ENCODE peak calls at places on chromosomes 5 and 9, in six cellular contexts. One of them, this sample, is unnamed.

GRCh38 chr9:136531904-136532798 is 13.7 kb downstream of the NOTCH1 start:
- DNase-seq in astrocyte of the spinal cord: no peak
- DNase-seq in glutamatergic neuron: no peak
- DNase-seq in psoas muscle: no peak
- DNase-seq in CD8-positive, alpha-beta T cell: no peak
- DNase-seq in mesothelial cell of epicardium: no peak
- DNase-seq in this sample: no peak

GRCh38 chr9:101332362-101332761 is 52.4 kb downstream of the BAAT start:
- DNase-seq in astrocyte of the spinal cord: no peak
- DNase-seq in glutamatergic neuron: no peak
- DNase-seq in psoas muscle: no peak
- DNase-seq in CD8-positive, alpha-beta T cell: no peak
- DNase-seq in mesothelial cell of epicardium: no peak
- DNase-seq in this sample: no peak

GRCh38 chr5:166262395-166262794 is 2029.0 kb upstream of the WWC1 start:
- DNase-seq in astrocyte of the spinal cord: no peak
- DNase-seq in glutamatergic neuron: no peak
- DNase-seq in psoas muscle: no peak
- DNase-seq in CD8-positive, alpha-beta T cell: no peak
- DNase-seq in mesothelial cell of epicardium: no peak
- DNase-seq in this sample: no peak

GRCh38 chr9:38682713-38683112 is 37.2 kb downstream of the FAM240B start:
- DNase-seq in astrocyte of the spinal cord: peak
- DNase-seq in glutamatergic neuron: no peak
- DNase-seq in psoas muscle: no peak
- DNase-seq in CD8-positive, alpha-beta T cell: no peak
- DNase-seq in mesothelial cell of epicardium: no peak
- DNase-seq in this sample: no peak

GRCh38 chr5:132011561-132012384 is at the start of gene ACSL6:
- DNase-seq in astrocyte of the spinal cord: no peak
- DNase-seq in glutamatergic neuron: peak
- DNase-seq in psoas muscle: peak
- DNase-seq in CD8-positive, alpha-beta T cell: peak
- DNase-seq in mesothelial cell of epicardium: no peak
- DNase-seq in this sample: peak

GRCh38 chr5:133746834-133747233 is 134.5 kb upstream of the FSTL4 start:
- DNase-seq in astrocyte of the spinal cord: no peak
- DNase-seq in glutamatergic neuron: peak
- DNase-seq in psoas muscle: no peak
- DNase-seq in CD8-positive, alpha-beta T cell: no peak
- DNase-seq in mesothelial cell of epicardium: no peak
- DNase-seq in this sample: no peak

GRCh38 chr5:134436523-134437339 is 25.1 kb upstream of the CDKN2AIPNL start:
- DNase-seq in astrocyte of the spinal cord: peak
- DNase-seq in glutamatergic neuron: peak
- DNase-seq in psoas muscle: peak
- DNase-seq in CD8-positive, alpha-beta T cell: peak
- DNase-seq in mesothelial cell of epicardium: no peak
- DNase-seq in this sample: peak

GRCh38 chr9:130623466-130623865 is 40.9 kb upstream of the PRDM12 start:
- DNase-seq in astrocyte of the spinal cord: no peak
- DNase-seq in glutamatergic neuron: no peak
- DNase-seq in psoas muscle: no peak
- DNase-seq in CD8-positive, alpha-beta T cell: no peak
- DNase-seq in mesothelial cell of epicardium: no peak
- DNase-seq in this sample: no peak

GRCh38 chr9:18636781-18637180 is 162.8 kb downstream of the ADAMTSL1 start:
- DNase-seq in astrocyte of the spinal cord: no peak
- DNase-seq in glutamatergic neuron: no peak
- DNase-seq in psoas muscle: no peak
- DNase-seq in CD8-positive, alpha-beta T cell: no peak
- DNase-seq in mesothelial cell of epicardium: no peak
- DNase-seq in this sample: no peak

GRCh38 chr9:16870606-16871357 is at the start of gene BNC2:
- DNase-seq in astrocyte of the spinal cord: peak
- DNase-seq in glutamatergic neuron: peak
- DNase-seq in psoas muscle: peak
- DNase-seq in CD8-positive, alpha-beta T cell: no peak
- DNase-seq in mesothelial cell of epicardium: peak
- DNase-seq in this sample: peak
- TF ChIP-seq CTCF in astrocyte of the spinal cord: peak
- TF ChIP-seq CTCF in glutamatergic neuron: no peak
- TF ChIP-seq CTCF in psoas muscle: no peak
- TF ChIP-seq CTCF in CD8-positive, alpha-beta T cell: no peak
- TF ChIP-seq CTCF in mesothelial cell of epicardium: no peak
- TF ChIP-seq CTCF in this sample: no peak

GRCh38 chr5:42250-42649 is 49.7 kb upstream of the PLEKHG4B start:
- DNase-seq in astrocyte of the spinal cord: peak
- DNase-seq in glutamatergic neuron: peak
- DNase-seq in psoas muscle: no peak
- DNase-seq in CD8-positive, alpha-beta T cell: no peak
- DNase-seq in mesothelial cell of epicardium: no peak
- DNase-seq in this sample: no peak
- TF ChIP-seq CTCF in astrocyte of the spinal cord: peak
- TF ChIP-seq CTCF in glutamatergic neuron: no peak
- TF ChIP-seq CTCF in psoas muscle: peak
- TF ChIP-seq CTCF in CD8-positive, alpha-beta T cell: no peak
- TF ChIP-seq CTCF in mesothelial cell of epicardium: no peak
- TF ChIP-seq CTCF in this sample: no peak

GRCh38 chr5:10987291-10987806 is 226.3 kb upstream of the DAP start:
- DNase-seq in astrocyte of the spinal cord: no peak
- DNase-seq in glutamatergic neuron: no peak
- DNase-seq in psoas muscle: no peak
- DNase-seq in CD8-positive, alpha-beta T cell: no peak
- DNase-seq in mesothelial cell of epicardium: no peak
- DNase-seq in this sample: no peak

GRCh38 chr5:10988637-10989036 is 227.6 kb upstream of the DAP start:
- DNase-seq in astrocyte of the spinal cord: no peak
- DNase-seq in glutamatergic neuron: no peak
- DNase-seq in psoas muscle: no peak
- DNase-seq in CD8-positive, alpha-beta T cell: no peak
- DNase-seq in mesothelial cell of epicardium: no peak
- DNase-seq in this sample: no peak

GRCh38 chr5:10989577-10990263 is 228.7 kb upstream of the DAP start:
- DNase-seq in astrocyte of the spinal cord: no peak
- DNase-seq in glutamatergic neuron: no peak
- DNase-seq in psoas muscle: no peak
- DNase-seq in CD8-positive, alpha-beta T cell: no peak
- DNase-seq in mesothelial cell of epicardium: no peak
- DNase-seq in this sample: peak

GRCh38 chr5:10985711-10986110 is 224.7 kb upstream of the DAP start:
- DNase-seq in astrocyte of the spinal cord: no peak
- DNase-seq in glutamatergic neuron: no peak
- DNase-seq in psoas muscle: no peak
- DNase-seq in CD8-positive, alpha-beta T cell: no peak
- DNase-seq in mesothelial cell of epicardium: no peak
- DNase-seq in this sample: no peak

GRCh38 chr5:10987881-10988504 is 227.0 kb upstream of the DAP start:
- DNase-seq in astrocyte of the spinal cord: peak
- DNase-seq in glutamatergic neuron: peak
- DNase-seq in psoas muscle: peak
- DNase-seq in CD8-positive, alpha-beta T cell: peak
- DNase-seq in mesothelial cell of epicardium: peak
- DNase-seq in this sample: peak
- TF ChIP-seq CTCF in astrocyte of the spinal cord: peak
- TF ChIP-seq CTCF in glutamatergic neuron: peak
- TF ChIP-seq CTCF in psoas muscle: peak
- TF ChIP-seq CTCF in CD8-positive, alpha-beta T cell: peak
- TF ChIP-seq CTCF in mesothelial cell of epicardium: peak
- TF ChIP-seq CTCF in this sample: peak

DNA sequence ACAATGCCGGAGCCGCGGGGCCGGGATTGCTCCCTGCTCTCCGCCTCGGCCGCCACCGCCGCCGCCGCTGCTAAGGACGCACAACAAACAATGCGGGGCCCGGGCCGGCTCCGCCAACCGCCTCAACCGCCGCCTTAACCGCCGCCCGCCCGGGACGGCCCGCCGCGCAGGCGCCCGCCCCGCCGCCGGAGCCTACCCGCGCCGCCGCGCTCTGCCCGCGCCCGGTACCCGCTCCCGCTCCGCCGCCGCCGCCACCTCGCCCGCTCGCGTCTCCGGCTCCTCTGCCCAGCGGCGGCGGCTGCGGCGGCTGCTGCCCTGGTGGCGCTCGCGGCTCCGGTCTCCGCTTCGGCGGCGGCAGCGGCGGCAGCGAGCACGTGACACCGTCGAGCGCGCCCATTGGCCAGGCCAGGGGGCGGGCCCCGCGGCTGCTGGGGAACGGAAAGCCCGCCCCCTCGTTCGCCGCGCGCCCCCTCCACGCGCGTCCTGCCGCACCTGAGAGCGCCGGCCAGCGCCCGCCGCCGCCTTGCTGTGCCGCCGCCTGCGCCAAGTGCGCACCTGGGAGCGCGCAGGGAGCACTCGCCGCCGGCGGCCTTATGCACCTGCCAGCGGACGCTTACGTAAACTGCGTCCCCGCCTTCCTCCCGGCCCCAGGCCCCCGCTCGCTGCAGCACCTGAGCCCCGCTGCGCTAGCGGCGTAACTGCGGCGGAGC is at the start of gene STRBP:
- DNase-seq in astrocyte of the spinal cord: peak
- DNase-seq in glutamatergic neuron: peak
- DNase-seq in psoas muscle: peak
- DNase-seq in CD8-positive, alpha-beta T cell: peak
- DNase-seq in mesothelial cell of epicardium: peak
- DNase-seq in this sample: peak
- TF ChIP-seq CTCF in astrocyte of the spinal cord: no peak
- TF ChIP-seq CTCF in glutamatergic neuron: no peak
- TF ChIP-seq CTCF in psoas muscle: no peak
- TF ChIP-seq CTCF in CD8-positive, alpha-beta T cell: no peak
- TF ChIP-seq CTCF in mesothelial cell of epicardium: no peak
- TF ChIP-seq CTCF in this sample: no peak

GRCh38 chr9:128088253-128088945 is 20.4 kb downstream of the SLC25A25 start:
- DNase-seq in astrocyte of the spinal cord: no peak
- DNase-seq in glutamatergic neuron: no peak
- DNase-seq in psoas muscle: no peak
- DNase-seq in CD8-positive, alpha-beta T cell: no peak
- DNase-seq in mesothelial cell of epicardium: no peak
- DNase-seq in this sample: no peak
- TF ChIP-seq CTCF in astrocyte of the spinal cord: no peak
- TF ChIP-seq CTCF in glutamatergic neuron: no peak
- TF ChIP-seq CTCF in psoas muscle: no peak
- TF ChIP-seq CTCF in CD8-positive, alpha-beta T cell: no peak
- TF ChIP-seq CTCF in mesothelial cell of epicardium: no peak
- TF ChIP-seq CTCF in this sample: no peak

GRCh38 chr5:55307383-55308253 is at the start of the genes DHX29 and MTREX:
- DNase-seq in astrocyte of the spinal cord: peak
- DNase-seq in glutamatergic neuron: peak
- DNase-seq in psoas muscle: peak
- DNase-seq in CD8-positive, alpha-beta T cell: peak
- DNase-seq in mesothelial cell of epicardium: peak
- DNase-seq in this sample: peak

GRCh38 chr5:55303238-55303690 is 4.2 kb downstream of the DHX29 start:
- DNase-seq in astrocyte of the spinal cord: peak
- DNase-seq in glutamatergic neuron: no peak
- DNase-seq in psoas muscle: no peak
- DNase-seq in CD8-positive, alpha-beta T cell: no peak
- DNase-seq in mesothelial cell of epicardium: no peak
- DNase-seq in this sample: no peak

GRCh38 chr5:55306641-55307382 is 682 bp downstream of the DHX29 start:
- DNase-seq in astrocyte of the spinal cord: peak
- DNase-seq in glutamatergic neuron: no peak
- DNase-seq in psoas muscle: no peak
- DNase-seq in CD8-positive, alpha-beta T cell: no peak
- DNase-seq in mesothelial cell of epicardium: no peak
- DNase-seq in this sample: no peak

GRCh38 chr5:55304584-55304983 is 2.9 kb downstream of the DHX29 start:
- DNase-seq in astrocyte of the spinal cord: no peak
- DNase-seq in glutamatergic neuron: no peak
- DNase-seq in psoas muscle: no peak
- DNase-seq in CD8-positive, alpha-beta T cell: no peak
- DNase-seq in mesothelial cell of epicardium: no peak
- DNase-seq in this sample: no peak

GRCh38 chr5:55308254-55308836 is 556 bp downstream of the MTREX start:
- DNase-seq in astrocyte of the spinal cord: peak
- DNase-seq in glutamatergic neuron: no peak
- DNase-seq in psoas muscle: no peak
- DNase-seq in CD8-positive, alpha-beta T cell: peak
- DNase-seq in mesothelial cell of epicardium: no peak
- DNase-seq in this sample: no peak
- TF ChIP-seq CTCF in astrocyte of the spinal cord: no peak
- TF ChIP-seq CTCF in glutamatergic neuron: no peak
- TF ChIP-seq CTCF in psoas muscle: no peak
- TF ChIP-seq CTCF in CD8-positive, alpha-beta T cell: no peak
- TF ChIP-seq CTCF in mesothelial cell of epicardium: no peak
- TF ChIP-seq CTCF in this sample: no peak

DNA sequence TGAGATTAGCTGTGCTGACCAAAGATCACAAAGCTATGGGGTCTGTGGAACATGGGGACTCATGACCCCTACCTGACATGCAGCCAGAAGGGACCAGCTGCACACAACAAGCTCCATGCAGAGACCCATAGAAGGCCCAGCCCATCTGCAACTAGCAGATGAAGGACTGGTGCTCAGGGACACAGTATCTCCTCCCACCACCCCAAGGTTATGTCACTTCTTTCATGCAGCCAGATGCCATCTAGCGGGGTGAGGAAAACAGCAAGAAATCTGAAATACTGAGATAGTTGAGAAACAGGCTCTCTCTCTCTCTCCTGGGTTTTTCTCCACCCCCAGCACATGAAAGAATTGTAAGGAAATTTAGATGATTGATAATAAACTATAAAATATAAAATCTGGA is 161.3 kb upstream of the DAPK1 start:
- DNase-seq in astrocyte of the spinal cord: no peak
- DNase-seq in glutamatergic neuron: peak
- DNase-seq in psoas muscle: no peak
- DNase-seq in CD8-positive, alpha-beta T cell: no peak
- DNase-seq in mesothelial cell of epicardium: no peak
- DNase-seq in this sample: no peak
- TF ChIP-seq CTCF in astrocyte of the spinal cord: no peak
- TF ChIP-seq CTCF in glutamatergic neuron: no peak
- TF ChIP-seq CTCF in psoas muscle: no peak
- TF ChIP-seq CTCF in CD8-positive, alpha-beta T cell: no peak
- TF ChIP-seq CTCF in mesothelial cell of epicardium: no peak
- TF ChIP-seq CTCF in this sample: no peak

This sample was measured in heart left ventricle.